ENCODE peak calls at places on chromosomes 2 and 18, in seven cellular contexts. R, I, F, V, T, K and U are unnamed samples.

GRCh38 chr2:181742908-181743722 is 62.8 kb upstream of the NEUROD1 start:
- DNase-seq in R (peak), I (peak), F (peak), V (no peak), T (peak), K (peak), U (peak)

GRCh38 chr18:58645398-58645797 is 16.5 kb upstream of the ALPK2 start:
- DNase-seq in R (peak), I (no peak), F (no peak), V (no peak), T (no peak), K (no peak), U (no peak)

GRCh38 chr2:129883121-129883520 is 96.3 kb upstream of the RAB6C start:
- DNase-seq in R (no peak), I (no peak), F (no peak), V (no peak), T (no peak), K (no peak), U (no peak)

GRCh38 chr2:240903191-240904060 is 2.7 kb upstream of the CROCC2 start:
- DNase-seq in R (no peak), I (no peak), F (no peak), V (no peak), T (no peak), K (no peak), U (no peak)

GRCh38 chr18:767084-767882 is 44.8 kb downstream of the YES1 start:
- DNase-seq in R (no peak), I (no peak), F (no peak), V (no peak), T (no peak), K (no peak), U (no peak)

GRCh38 chr2:95049961-95050360 is 24.5 kb downstream of the MAL start:
- DNase-seq in R (no peak), I (no peak), F (no peak), V (no peak), T (no peak), K (no peak), U (no peak)

GRCh38 chr18:25832008-25832604 is 258.3 kb downstream of the SS18 start:
- DNase-seq in R (peak), I (peak), F (peak), V (no peak), T (peak), K (peak), U (peak)

GRCh38 chr2:72833084-72833714 is 7.4 kb upstream of the EXOC6B start:
- DNase-seq in R (no peak), I (no peak), F (no peak), V (no peak), T (no peak), K (no peak), U (peak)

GRCh38 chr18:23689616-23690504 is 607 bp downstream of the LAMA3 start:
- DNase-seq in R (no peak), I (peak), F (peak), V (no peak), T (peak), K (peak), U (no peak)

GRCh38 chr2:198141726-198142125 is 337.3 kb downstream of the PLCL1 start:
- DNase-seq in R (no peak), I (no peak), F (no peak), V (no peak), T (no peak), K (no peak), U (no peak)

GRCh38 chr2:96763511-96764252 is 3.0 kb downstream of the CNNM4 start:
- DNase-seq in R (no peak), I (peak), F (peak), V (no peak), T (peak), K (no peak), U (peak)

GRCh38 chr2:217593732-217594131 is 409.1 kb downstream of the TNS1 start:
- DNase-seq in R (no peak), I (no peak), F (peak), V (no peak), T (no peak), K (no peak), U (no peak)

GRCh38 chr2:191374366-191374765 is 129.2 kb downstream of the MYO1B start:
- DNase-seq in R (no peak), I (no peak), F (no peak), V (no peak), T (no peak), K (no peak), U (no peak)

GRCh38 chr2:54818226-54818625 is 94.8 kb downstream of the EML6 start:
- DNase-seq in R (no peak), I (no peak), F (no peak), V (no peak), T (no peak), K (no peak), U (no peak)

GRCh38 chr2:30147715-30148611 is 1.2 kb downstream of the YPEL5 start:
- DNase-seq in R (peak), I (peak), F (peak), V (peak), T (peak), K (peak), U (peak)

GRCh38 chr2:222939208-222939846 is 78.5 kb downstream of the ACSL3 start:
- DNase-seq in R (peak), I (peak), F (peak), V (peak), T (peak), K (peak), U (peak)

GRCh38 chr18:71105078-71105819 is 816.4 kb downstream of the SOCS6 start:
- DNase-seq in R (peak), I (no peak), F (no peak), V (no peak), T (no peak), K (no peak), U (no peak)

GRCh38 chr18:47881752-47882455 is 48.6 kb downstream of the SMAD2 start:
- DNase-seq in R (peak), I (no peak), F (no peak), V (no peak), T (peak), K (no peak), U (no peak)

GRCh38 chr18:6885992-6886823 is 156.7 kb downstream of the ARHGAP28 start:
- DNase-seq in R (peak), I (peak), F (peak), V (no peak), T (peak), K (no peak), U (peak)

GRCh38 chr18:23487738-23488625 is 15.3 kb upstream of the RMC1 start:
- DNase-seq in R (peak), I (no peak), F (peak), V (peak), T (no peak), K (no peak), U (peak)

GRCh38 chr2:128736689-128737545 is 418.2 kb upstream of the HS6ST1 start:
- DNase-seq in R (peak), I (peak), F (peak), V (peak), T (peak), K (peak), U (peak)

GRCh38 chr2:128178650-128179460 is 87.9 kb downstream of the UGGT1 start:
- DNase-seq in R (peak), I (peak), F (peak), V (peak), T (peak), K (no peak), U (peak)

GRCh38 chr18:79577451-79578395 is 101.9 kb upstream of the CTDP1 start:
- DNase-seq in R (no peak), I (no peak), F (no peak), V (no peak), T (no peak), K (peak), U (peak)

GRCh38 chr2:1582891-1583341 is 161.4 kb downstream of the PXDN start:
- DNase-seq in R (no peak), I (peak), F (no peak), V (no peak), T (no peak), K (no peak), U (no peak)

GRCh38 chr2:111669928-111670695 is 213.9 kb downstream of the ANAPC1 start:
- DNase-seq in R (no peak), I (no peak), F (no peak), V (no peak), T (no peak), K (peak), U (no peak)

GRCh38 chr2:126793885-126794613 is 104.6 kb upstream of the TEX51 start:
- DNase-seq in R (no peak), I (no peak), F (no peak), V (no peak), T (no peak), K (peak), U (no peak)

GRCh38 chr2:128280901-128281321 is 37.8 kb downstream of the HS6ST1 start:
- DNase-seq in R (no peak), I (no peak), F (no peak), V (no peak), T (no peak), K (no peak), U (no peak)

GRCh38 chr18:76464281-76465259 is 30.5 kb downstream of the ZNF516 start:
- DNase-seq in R (no peak), I (no peak), F (no peak), V (no peak), T (no peak), K (peak), U (no peak)

GRCh38 chr2:216195565-216195978 is 86.4 kb downstream of the XRCC5 start:
- DNase-seq in R (peak), I (no peak), F (no peak), V (no peak), T (no peak), K (no peak), U (no peak)

GRCh38 chr2:112622528-112622849 is 23.2 kb upstream of the SLC20A1 start:
- DNase-seq in R (peak), I (no peak), F (no peak), V (no peak), T (no peak), K (no peak), U (no peak)

GRCh38 chr2:149161481-149162225 is 123.2 kb downstream of the LYPD6B start:
- DNase-seq in R (no peak), I (no peak), F (no peak), V (no peak), T (no peak), K (no peak), U (peak)

GRCh38 chr2:229270551-229271410 is at the start of gene PID1:
- DNase-seq in R (peak), I (peak), F (peak), V (no peak), T (peak), K (peak), U (no peak)

GRCh38 chr2:151071382-151071781 is 190.3 kb downstream of the RBM43 start:
- DNase-seq in R (peak), I (peak), F (peak), V (no peak), T (peak), K (no peak), U (no peak)

GRCh38 chr18:35172009-35172408 is 68.8 kb upstream of the ZNF397 start:
- DNase-seq in R (no peak), I (no peak), F (peak), V (no peak), T (no peak), K (no peak), U (no peak)

GRCh38 chr2:88355486-88355885 is 97.0 kb downstream of the FOXI3 start:
- DNase-seq in R (no peak), I (no peak), F (peak), V (no peak), T (no peak), K (no peak), U (no peak)

GRCh38 chr2:46841621-46842020 is 74.0 kb downstream of the MCFD2 start:
- DNase-seq in R (no peak), I (no peak), F (no peak), V (no peak), T (no peak), K (no peak), U (peak)

GRCh38 chr18:32450874-32451273 is 19.8 kb downstream of the GAREM1 start:
- DNase-seq in R (no peak), I (no peak), F (peak), V (no peak), T (no peak), K (no peak), U (no peak)

GRCh38 chr2:239751719-239752355 is 273.3 kb downstream of the NDUFA10 start:
- DNase-seq in R (no peak), I (peak), F (no peak), V (peak), T (peak), K (no peak), U (no peak)

GRCh38 chr2:135164431-135164830 is 112.3 kb downstream of the RAB3GAP1 start:
- DNase-seq in R (peak), I (no peak), F (peak), V (no peak), T (no peak), K (no peak), U (no peak)